ENCODE peak calls at places on chromosomes 16 and 17, in five cellular contexts. One of them, this sample, is unnamed.

GRCh38 chr17:77313831-77314230 is 173.1 kb downstream of the SEC14L1 start:
- DNase-seq in HTR-8/SVneo: no peak
- DNase-seq in skeletal muscle cell: no peak
- DNase-seq in T-helper 9 cell: no peak
- DNase-seq in WERI-Rb-1: no peak
- DNase-seq in this sample: no peak

GRCh38 chr16:49276646-49277385 is 4.8 kb downstream of the CBLN1 start:
- DNase-seq in skeletal muscle cell: no peak
- DNase-seq in WERI-Rb-1: no peak
- DNase-seq in T-helper 9 cell: no peak
- DNase-seq in HTR-8/SVneo: no peak
- DNase-seq in this sample: no peak

GRCh38 chr17:50210249-50211225 is 9.1 kb upstream of the COL1A1 start:
- DNase-seq in WERI-Rb-1: peak
- DNase-seq in skeletal muscle cell: peak
- DNase-seq in T-helper 9 cell: no peak
- DNase-seq in HTR-8/SVneo: peak
- DNase-seq in this sample: peak

GRCh38 chr17:74825003-74825627 is 34.6 kb downstream of the GRIN2C start:
- DNase-seq in HTR-8/SVneo: no peak
- DNase-seq in WERI-Rb-1: no peak
- DNase-seq in T-helper 9 cell: no peak
- DNase-seq in skeletal muscle cell: no peak
- DNase-seq in this sample: no peak

GRCh38 chr16:71540-72341 is 690 bp downstream of the RHBDF1 start:
- DNase-seq in skeletal muscle cell: no peak
- DNase-seq in HTR-8/SVneo: peak
- DNase-seq in T-helper 9 cell: no peak
- DNase-seq in WERI-Rb-1: peak
- DNase-seq in this sample: peak

GRCh38 chr16:56993204-56993603 is 3.8 kb downstream of the NLRC5 start:
- DNase-seq in T-helper 9 cell: no peak
- DNase-seq in HTR-8/SVneo: no peak
- DNase-seq in skeletal muscle cell: no peak
- DNase-seq in WERI-Rb-1: no peak
- DNase-seq in this sample: no peak

GRCh38 chr17:17935321-17936271 is 36.6 kb downstream of the TOM1L2 start:
- DNase-seq in HTR-8/SVneo: peak
- DNase-seq in T-helper 9 cell: no peak
- DNase-seq in WERI-Rb-1: no peak
- DNase-seq in skeletal muscle cell: peak
- DNase-seq in this sample: no peak

GRCh38 chr16:78094166-78094565 is 5.3 kb upstream of the WWOX start:
- DNase-seq in WERI-Rb-1: peak
- DNase-seq in HTR-8/SVneo: no peak
- DNase-seq in skeletal muscle cell: no peak
- DNase-seq in T-helper 9 cell: no peak
- DNase-seq in this sample: peak

GRCh38 chr17:82095777-82096708 is 2.0 kb downstream of the FASN start:
- DNase-seq in skeletal muscle cell: no peak
- DNase-seq in T-helper 9 cell: no peak
- DNase-seq in HTR-8/SVneo: no peak
- DNase-seq in WERI-Rb-1: no peak
- DNase-seq in this sample: no peak

GRCh38 chr16:88667496-88667895 is 4.6 kb upstream of the MVD start:
- DNase-seq in WERI-Rb-1: no peak
- DNase-seq in HTR-8/SVneo: no peak
- DNase-seq in skeletal muscle cell: no peak
- DNase-seq in T-helper 9 cell: no peak
- DNase-seq in this sample: no peak

This sample was measured in D341Med.